ENCODE peak calls at places on chromosomes 2 and 18, in seven cellular contexts. L is GM23338, B is SK-N-SH, V is spleen, Z is GM12892, W is sigmoid colon, J is HCT116. D is an unnamed sample.
A peak's percentile ranks its signal among the peaks of the same experiment; 100 is the strongest.

GRCh38 chr18:26362021-26362420 is 135.8 kb downstream of the TAF4B start:
- DNase-seq in L (no peak), B (no peak), V (no peak), Z (no peak), W (no peak), J (no peak), D (no peak)

GRCh38 chr2:3613524-3613905 is 18.6 kb downstream of the COLEC11 start:
- DNase-seq in L (no peak), B (no peak), V (no peak), Z (no peak), W (peak; percentile 14), J (no peak), D (no peak)

GRCh38 chr2:206873426-206873825 is 65.9 kb upstream of the CPO start:
- DNase-seq in L (no peak), B (peak; percentile 54), V (no peak), Z (no peak), W (no peak), J (no peak), D (no peak)

GRCh38 chr2:101133492-101134101 is 17.6 kb downstream of the TBC1D8 start:
- DNase-seq in L (no peak), B (no peak), V (no peak), Z (no peak), W (no peak), J (no peak), D (no peak)

GRCh38 chr18:8990276-8991031 is 112.0 kb upstream of the NDUFV2 start:
- DNase-seq in L (no peak), B (no peak), V (no peak), Z (no peak), W (peak; percentile 71), J (no peak), D (no peak)

GRCh38 chr2:240522406-240522805 is 35.4 kb downstream of the ANKMY1 start:
- DNase-seq in L (no peak), B (no peak), V (peak; percentile 41), Z (no peak), W (no peak), J (no peak), D (no peak)

GRCh38 chr2:6927186-6927585 is 10.0 kb downstream of the RNF144A start:
- DNase-seq in L (no peak), B (peak; percentile 85), V (no peak), Z (no peak), W (no peak), J (no peak), D (no peak)

GRCh38 chr18:28175047-28175929 is 1.6 kb downstream of the CDH2 start:
- DNase-seq in L (peak; percentile 67), B (peak; percentile 71), V (peak; percentile 78), Z (peak; percentile 2), W (peak; percentile 60), J (no peak), D (no peak)

GRCh38 chr2:204542967-204543608 is 2.2 kb upstream of the PARD3B start:
- DNase-seq in L (no peak), B (no peak), V (no peak), Z (no peak), W (no peak), J (no peak), D (no peak)

GRCh38 chr2:87401726-87402345 is 346.1 kb upstream of the PLGLB2 start:
- DNase-seq in L (no peak), B (no peak), V (no peak), Z (no peak), W (peak; percentile 60), J (no peak), D (no peak)

GRCh38 chr2:45180033-45180746 is 170.9 kb upstream of the SIX2 start:
- DNase-seq in L (no peak), B (no peak), V (no peak), Z (no peak), W (no peak), J (no peak), D (no peak)

GRCh38 chr2:108587621-108588020 is 53.4 kb downstream of the LIMS1 start:
- DNase-seq in L (no peak), B (no peak), V (no peak), Z (no peak), W (peak; percentile 76), J (no peak), D (no peak)

GRCh38 chr2:111143107-111143886 is 22.6 kb downstream of the BCL2L11 start:
- DNase-seq in L (no peak), B (no peak), V (no peak), Z (no peak), W (no peak), J (no peak), D (no peak)

GRCh38 chr2:103785432-103785831 is 1023.6 kb downstream of the TMEM182 start:
- DNase-seq in L (peak; percentile 65), B (no peak), V (no peak), Z (no peak), W (no peak), J (no peak), D (no peak)

GRCh38 chr2:23386422-23387220 is 1.6 kb downstream of the KLHL29 start:
- DNase-seq in L (peak; percentile 56), B (peak; percentile 80), V (peak; percentile 77), Z (peak; percentile 48), W (peak; percentile 81), J (no peak), D (no peak)

GRCh38 chr2:187037310-187037709 is 188.3 kb upstream of the ZSWIM2 start:
- DNase-seq in L (no peak), B (no peak), V (no peak), Z (no peak), W (no peak), J (no peak), D (no peak)

GRCh38 chr2:8408560-8409460 is 273.0 kb upstream of the ID2 start:
- DNase-seq in L (no peak), B (no peak), V (no peak), Z (no peak), W (no peak), J (no peak), D (no peak)

GRCh38 chr2:211745295-211746097 is 793.1 kb downstream of the ERBB4 start:
- DNase-seq in L (peak; percentile 84), B (peak; percentile 65), V (no peak), Z (peak; percentile 13), W (no peak), J (peak; percentile 51), D (no peak)

GRCh38 chr2:234147335-234147861 is 96.9 kb downstream of the SPP2 start:
- DNase-seq in L (no peak), B (no peak), V (no peak), Z (no peak), W (no peak), J (peak; percentile 31), D (no peak)

GRCh38 chr2:14745288-14746076 is 113.0 kb downstream of the LRATD1 start:
- DNase-seq in L (no peak), B (no peak), V (no peak), Z (no peak), W (no peak), J (no peak), D (no peak)

GRCh38 chr2:216109962-216110614 is 940 bp downstream of the XRCC5 start:
- DNase-seq in L (peak; percentile 31), B (no peak), V (no peak), Z (no peak), W (no peak), J (peak; percentile 16), D (no peak)

GRCh38 chr2:38508311-38509039 is 94.3 kb downstream of the HNRNPLL start:
- DNase-seq in L (peak; percentile 97), B (peak; percentile 74), V (peak; percentile 89), Z (peak; percentile 34), W (peak; percentile 95), J (peak; percentile 81), D (peak; percentile 66)
- TF ChIP-seq POLR2AphosphoS5 in L (no peak), B (no peak), V (peak; percentile 56), Z (no peak), W (peak; percentile 29), J (no peak), D (no peak)

GRCh38 chr2:72825271-72826155 is at the start of gene EXOC6B:
- DNase-seq in L (peak; percentile 98), B (peak; percentile 93), V (peak; percentile 95), Z (peak; percentile 61), W (peak; percentile 93), J (peak; percentile 83), D (peak; percentile 39)
- TF ChIP-seq POLR2AphosphoS5 in L (peak; percentile 95), B (peak; percentile 77), V (peak; percentile 90), Z (no peak), W (peak; percentile 91), J (peak; percentile 95), D (peak; percentile 87)

GRCh38 chr2:46385786-46386577 is 88.8 kb downstream of the EPAS1 start:
- DNase-seq in L (no peak), B (no peak), V (no peak), Z (no peak), W (no peak), J (no peak), D (peak; percentile 47)

GRCh38 chr2:46388873-46389272 is 90.5 kb upstream of the TMEM247 start:
- DNase-seq in L (no peak), B (no peak), V (no peak), Z (no peak), W (no peak), J (no peak), D (no peak)

GRCh38 chr2:46387886-46388515 is 90.8 kb downstream of the EPAS1 start:
- DNase-seq in L (no peak), B (no peak), V (no peak), Z (no peak), W (no peak), J (no peak), D (no peak)

GRCh38 chr2:46387292-46387691 is 90.1 kb downstream of the EPAS1 start:
- DNase-seq in L (no peak), B (no peak), V (no peak), Z (no peak), W (no peak), J (no peak), D (no peak)

DNA sequence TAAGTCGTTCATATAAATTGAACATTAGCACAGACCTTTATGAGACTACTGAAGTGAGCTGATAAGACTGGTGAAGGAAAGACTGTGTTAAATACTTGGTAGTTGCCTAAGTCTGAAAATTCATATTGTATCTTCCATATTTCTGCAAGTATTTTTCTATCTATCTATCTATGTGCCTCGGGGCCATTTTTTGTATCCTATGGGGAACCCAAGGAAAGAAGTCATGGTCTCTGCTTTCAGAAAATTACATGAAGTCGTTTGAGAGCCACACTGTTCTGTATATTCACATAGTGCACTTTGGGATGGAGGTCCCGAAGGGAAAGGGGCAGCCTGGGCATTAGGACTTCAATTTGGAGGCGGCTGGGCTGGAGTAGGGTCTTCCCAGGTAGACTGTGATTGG is 89.6 kb downstream of the EPAS1 start:
- DNase-seq in L (no peak), B (no peak), V (no peak), Z (no peak), W (no peak), J (no peak), D (no peak)
- TF ChIP-seq POLR2AphosphoS5 in L (no peak), B (no peak), V (no peak), Z (no peak), W (no peak), J (no peak), D (no peak)

GRCh38 chr2:38572167-38572566 is 30.6 kb downstream of the HNRNPLL start:
- DNase-seq in L (no peak), B (no peak), V (no peak), Z (no peak), W (no peak), J (no peak), D (no peak)

GRCh38 chr2:38571186-38571585 is 31.5 kb downstream of the HNRNPLL start:
- DNase-seq in L (no peak), B (no peak), V (no peak), Z (no peak), W (no peak), J (no peak), D (no peak)

GRCh38 chr2:38574278-38574677 is 28.4 kb downstream of the HNRNPLL start:
- DNase-seq in L (no peak), B (no peak), V (no peak), Z (no peak), W (no peak), J (no peak), D (no peak)

GRCh38 chr2:38565333-38565732 is 37.4 kb downstream of the HNRNPLL start:
- DNase-seq in L (no peak), B (no peak), V (no peak), Z (no peak), W (no peak), J (no peak), D (no peak)

GRCh38 chr2:38568724-38569478 is 33.8 kb downstream of the HNRNPLL start:
- DNase-seq in L (no peak), B (no peak), V (no peak), Z (no peak), W (no peak), J (no peak), D (no peak)
- TF ChIP-seq POLR2AphosphoS5 in L (no peak), B (no peak), V (no peak), Z (no peak), W (no peak), J (no peak), D (no peak)

D was measured in SK-N-MC.